ENCODE peak calls at places on chromosomes 16 and 17, in five cellular contexts. X, L, T, A and B are unnamed samples.

GRCh38 chr17:78997881-78998280 is 11.7 kb downstream of the CANT1 start:
- DNase-seq in T (no peak), A (no peak), L (no peak), X (no peak), B (no peak)

GRCh38 chr16:1216681-1217400 is 8.2 kb downstream of the TPSG1 start:
- DNase-seq in L (no peak), A (no peak), X (no peak), T (no peak), B (no peak)

GRCh38 chr17:74101527-74101926 is 102.0 kb upstream of the RPL38 start:
- DNase-seq in X (no peak), A (no peak), L (no peak), T (no peak), B (no peak)

GRCh38 chr16:4090476-4090875 is 25.8 kb downstream of the ADCY9 start:
- DNase-seq in L (no peak), X (no peak), T (no peak), A (no peak), B (no peak)

GRCh38 chr16:67170168-67170947 is at the start of gene NOL3:
- DNase-seq in T (peak; percentile 80), X (peak; percentile 88), L (no peak), A (peak; percentile 89), B (peak; percentile 66)

GRCh38 chr17:32827227-32827626 is 49.7 kb downstream of the MYO1D start:
- DNase-seq in A (no peak), T (no peak), L (no peak), X (no peak), B (no peak)

GRCh38 chr17:1713878-1714487 is 3.8 kb upstream of the TLCD2 start:
- DNase-seq in L (no peak), X (peak; percentile 77), T (peak; percentile 56), A (peak; percentile 55), B (no peak)

GRCh38 chr17:31629696-31630470 is 229.2 kb downstream of the COPRS start:
- DNase-seq in L (no peak), X (no peak), A (peak; percentile 91), T (no peak), B (peak; percentile 75)

GRCh38 chr17:29731589-29731929 is 108.8 kb upstream of the CORO6 start:
- DNase-seq in A (no peak), T (no peak), L (no peak), X (no peak), B (no peak)

GRCh38 chr17:77214743-77215142 is 74.0 kb downstream of the SEC14L1 start:
- DNase-seq in T (peak; percentile 67), X (peak; percentile 49), L (no peak), A (peak; percentile 54), B (no peak)

GRCh38 chr17:65557349-65558310 is 3.8 kb downstream of the AXIN2 start:
- DNase-seq in T (no peak), A (no peak), L (no peak), X (peak; percentile 73), B (peak; percentile 92)

GRCh38 chr17:56599566-56599965 is 6.1 kb downstream of the NOG start:
- DNase-seq in L (no peak), A (no peak), X (no peak), T (no peak), B (no peak)

GRCh38 chr17:57604771-57605733 is 140.0 kb downstream of the CCDC182 start:
- DNase-seq in T (no peak), L (no peak), A (peak; percentile 74), X (peak; percentile 74), B (peak; percentile 51)

GRCh38 chr16:31009894-31010293 is 544 bp downstream of the STX1B start:
- DNase-seq in L (no peak), A (no peak), X (no peak), T (no peak), B (no peak)

GRCh38 chr16:23700509-23700908 is 12.5 kb downstream of the ERN2 start:
- DNase-seq in L (no peak), T (no peak), X (peak; percentile 33), A (no peak), B (no peak)

GRCh38 chr17:8755590-8756255 is 2.6 kb downstream of the SPDYE4 start:
- DNase-seq in A (no peak), T (no peak), X (no peak), L (no peak), B (no peak)

GRCh38 chr16:56633535-56633934 is 1.1 kb downstream of the MT1M start:
- DNase-seq in L (no peak), T (no peak), X (no peak), A (no peak), B (no peak)
- TF ChIP-seq EZH2 in L (no peak), T (no peak), X (no peak), A (no peak), B (no peak)

GRCh38 chr16:88872650-88873331 is 6.3 kb upstream of the PABPN1L start:
- DNase-seq in L (no peak), A (no peak), T (no peak), X (no peak), B (no peak)

GRCh38 chr16:88871730-88872416 is 5.4 kb upstream of the PABPN1L start:
- DNase-seq in L (no peak), A (no peak), X (no peak), T (no peak), B (no peak)

GRCh38 chr16:88869673-88869980 is 3.2 kb upstream of the PABPN1L start:
- DNase-seq in T (no peak), A (peak; percentile 5), X (no peak), L (no peak), B (no peak)

GRCh38 chr16:88870608-88871348 is 4.3 kb upstream of the PABPN1L start:
- DNase-seq in A (no peak), X (no peak), T (no peak), L (no peak), B (no peak)

DNA sequence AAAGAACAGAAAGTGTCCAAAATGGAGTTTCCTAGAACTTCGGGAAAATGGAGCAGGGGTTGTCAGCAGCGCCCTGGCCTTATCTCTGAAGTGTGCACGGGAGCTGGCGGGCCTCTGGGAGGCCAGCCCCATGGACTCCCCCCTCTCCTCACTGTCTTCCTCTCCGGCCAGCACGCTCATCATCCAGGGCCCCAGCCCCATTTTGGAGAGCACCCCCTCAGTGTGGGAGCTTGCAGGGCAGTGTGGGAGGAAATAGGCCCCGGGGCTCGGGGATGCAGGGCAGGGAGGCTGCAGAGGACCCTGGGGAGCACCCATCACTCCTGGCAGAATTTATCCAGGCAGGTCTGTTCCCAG is 4.9 kb upstream of the PABPN1L start:
- DNase-seq in T (no peak), L (no peak), A (no peak), X (no peak), B (no peak)
- H3K4me3 ChIP-seq in T (no peak overlapping the region), L (no peak overlapping the region), A (no peak overlapping the region), X (no peak overlapping the region), B (no peak overlapping the region)

GRCh38 chr17:61487161-61487654 is 35.0 kb downstream of the TBX4 start:
- DNase-seq in X (no peak), T (no peak), A (no peak), L (no peak), B (no peak)
- TF ChIP-seq EZH2 in X (no peak), T (no peak), A (no peak), L (no peak), B (no peak)

DNA sequence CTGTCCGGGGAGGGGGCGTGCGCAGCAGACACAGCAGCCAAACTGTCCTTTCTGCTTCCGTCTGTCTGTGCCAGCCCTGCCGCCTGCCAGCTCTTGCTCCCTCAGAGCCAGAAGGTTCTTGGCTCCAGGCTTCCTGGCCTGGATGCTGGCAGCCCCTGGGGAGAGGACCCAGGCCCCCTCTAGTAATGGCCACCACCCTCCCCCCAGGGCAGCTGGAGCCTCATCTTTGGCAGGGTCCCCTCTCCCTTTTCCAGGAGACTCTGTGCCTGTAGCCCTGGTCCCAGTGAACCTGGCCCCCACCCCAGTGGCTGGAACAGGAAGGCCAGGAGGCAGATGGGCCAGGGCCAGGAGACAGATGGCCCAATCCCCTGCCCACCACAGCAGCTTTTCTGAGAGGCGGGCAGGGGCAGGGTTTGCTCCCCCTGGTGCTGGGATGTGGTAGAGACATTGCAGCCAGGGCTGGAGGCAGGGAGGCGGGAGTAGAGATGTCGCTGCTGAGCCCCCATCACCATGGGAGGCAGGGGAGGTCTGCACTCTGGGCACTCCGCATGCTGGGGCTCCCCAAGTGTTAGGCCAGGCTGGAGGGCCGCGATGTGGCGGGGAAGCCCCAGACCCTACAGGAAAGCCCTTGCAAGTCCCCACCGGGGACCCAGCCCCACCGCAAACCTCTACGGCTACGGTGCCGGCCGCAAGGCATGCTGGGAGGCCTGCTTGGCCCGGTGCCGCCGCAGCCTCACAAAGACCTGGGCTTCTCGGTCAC is 16.7 kb downstream of the UNC13D start:
- DNase-seq in L (no peak), X (peak; percentile 75), A (peak; percentile 52), T (peak; percentile 48), B (peak; percentile 29)
- H3K4me3 ChIP-seq in L (no peak overlapping the region), X (no peak overlapping the region), A (no peak overlapping the region), T (no peak overlapping the region), B (peak overlapping the region; percentile 43)

GRCh38 chr16:68643847-68644246 is 1.3 kb upstream of the CDH3 start:
- DNase-seq in L (no peak), X (peak; percentile 57), T (no peak), A (no peak), B (no peak)

GRCh38 chr16:68644715-68645493 is at the start of gene CDH3:
- DNase-seq in L (no peak), X (peak; percentile 80), T (peak; percentile 71), A (no peak), B (no peak)

GRCh38 chr16:68646948-68647659 is 2.0 kb downstream of the CDH3 start:
- DNase-seq in X (no peak), A (no peak), T (peak; percentile 48), L (no peak), B (no peak)

GRCh38 chr16:68644303-68644702 is 807 bp upstream of the CDH3 start:
- DNase-seq in X (peak; percentile 57), A (no peak), T (no peak), L (no peak), B (no peak)

GRCh38 chr16:68645494-68646388 is 631 bp downstream of the CDH3 start:
- DNase-seq in X (peak; percentile 70), T (no peak), A (no peak), L (no peak), B (no peak)
- TF ChIP-seq EZH2 in X (no peak), T (no peak), A (peak; percentile 46), L (no peak), B (peak; percentile 91)